ENCODE peak calls at places on chromosomes 2 and 18, in seven cellular contexts. One of them, this sample, is unnamed.

GRCh38 chr2:22904126-22904684 is 480.8 kb upstream of the KLHL29 start:
- DNase-seq in RWPE1: no peak
- DNase-seq in fibroblast of pulmonary artery: no peak
- DNase-seq in stimulated activated CD4-positive, alpha-beta T cell treated with anti-CD3 and anti-CD28 coated beads, TNF-alpha, amount 100 ng/mL, for 4 hours: no peak
- DNase-seq in activated T-helper 9 cell treated with anti-CD3 and anti-CD28 coated beads, Interleukin-2, amount 50 U/mL, for 16 hours: no peak
- DNase-seq in cardiac fibroblast: no peak
- DNase-seq in GF-D8: no peak
- DNase-seq in this sample: no peak

GRCh38 chr18:48908916-48909315 is 41.8 kb downstream of the SMAD7 start:
- DNase-seq in RWPE1: no peak
- DNase-seq in fibroblast of pulmonary artery: no peak
- DNase-seq in stimulated activated CD4-positive, alpha-beta T cell treated with anti-CD3 and anti-CD28 coated beads, TNF-alpha, amount 100 ng/mL, for 4 hours: no peak
- DNase-seq in activated T-helper 9 cell treated with anti-CD3 and anti-CD28 coated beads, Interleukin-2, amount 50 U/mL, for 16 hours: no peak
- DNase-seq in cardiac fibroblast: no peak
- DNase-seq in GF-D8: no peak
- DNase-seq in this sample: no peak

GRCh38 chr2:214215107-214215506 is 195.7 kb upstream of the VWC2L start:
- DNase-seq in RWPE1: peak; percentile 13
- DNase-seq in fibroblast of pulmonary artery: no peak
- DNase-seq in stimulated activated CD4-positive, alpha-beta T cell treated with anti-CD3 and anti-CD28 coated beads, TNF-alpha, amount 100 ng/mL, for 4 hours: no peak
- DNase-seq in activated T-helper 9 cell treated with anti-CD3 and anti-CD28 coated beads, Interleukin-2, amount 50 U/mL, for 16 hours: no peak
- DNase-seq in cardiac fibroblast: no peak
- DNase-seq in GF-D8: no peak
- DNase-seq in this sample: no peak

GRCh38 chr2:233795735-233796171 is 17.6 kb downstream of the MROH2A start:
- DNase-seq in RWPE1: no peak
- DNase-seq in fibroblast of pulmonary artery: no peak
- DNase-seq in stimulated activated CD4-positive, alpha-beta T cell treated with anti-CD3 and anti-CD28 coated beads, TNF-alpha, amount 100 ng/mL, for 4 hours: no peak
- DNase-seq in activated T-helper 9 cell treated with anti-CD3 and anti-CD28 coated beads, Interleukin-2, amount 50 U/mL, for 16 hours: no peak
- DNase-seq in cardiac fibroblast: no peak
- DNase-seq in GF-D8: no peak
- DNase-seq in this sample: no peak

GRCh38 chr18:10081477-10081876 is 167.7 kb downstream of the VAPA start:
- DNase-seq in RWPE1: no peak
- DNase-seq in fibroblast of pulmonary artery: no peak
- DNase-seq in stimulated activated CD4-positive, alpha-beta T cell treated with anti-CD3 and anti-CD28 coated beads, TNF-alpha, amount 100 ng/mL, for 4 hours: no peak
- DNase-seq in activated T-helper 9 cell treated with anti-CD3 and anti-CD28 coated beads, Interleukin-2, amount 50 U/mL, for 16 hours: no peak
- DNase-seq in cardiac fibroblast: no peak
- DNase-seq in GF-D8: no peak
- DNase-seq in this sample: peak; percentile 71

GRCh38 chr2:121819846-121820245 is 64.4 kb downstream of the TSN start:
- DNase-seq in RWPE1: no peak
- DNase-seq in fibroblast of pulmonary artery: no peak
- DNase-seq in stimulated activated CD4-positive, alpha-beta T cell treated with anti-CD3 and anti-CD28 coated beads, TNF-alpha, amount 100 ng/mL, for 4 hours: no peak
- DNase-seq in activated T-helper 9 cell treated with anti-CD3 and anti-CD28 coated beads, Interleukin-2, amount 50 U/mL, for 16 hours: no peak
- DNase-seq in cardiac fibroblast: no peak
- DNase-seq in GF-D8: no peak
- DNase-seq in this sample: no peak

GRCh38 chr2:60551241-60552095 is 2.0 kb downstream of the BCL11A start:
- DNase-seq in RWPE1: peak; percentile 34
- DNase-seq in fibroblast of pulmonary artery: peak; percentile 63
- DNase-seq in stimulated activated CD4-positive, alpha-beta T cell treated with anti-CD3 and anti-CD28 coated beads, TNF-alpha, amount 100 ng/mL, for 4 hours: no peak
- DNase-seq in activated T-helper 9 cell treated with anti-CD3 and anti-CD28 coated beads, Interleukin-2, amount 50 U/mL, for 16 hours: no peak
- DNase-seq in cardiac fibroblast: peak; percentile 28
- DNase-seq in GF-D8: peak; percentile 33
- DNase-seq in this sample: peak; percentile 32

GRCh38 chr18:69349912-69350597 is 50.6 kb upstream of the DOK6 start:
- DNase-seq in RWPE1: no peak
- DNase-seq in fibroblast of pulmonary artery: no peak
- DNase-seq in stimulated activated CD4-positive, alpha-beta T cell treated with anti-CD3 and anti-CD28 coated beads, TNF-alpha, amount 100 ng/mL, for 4 hours: no peak
- DNase-seq in activated T-helper 9 cell treated with anti-CD3 and anti-CD28 coated beads, Interleukin-2, amount 50 U/mL, for 16 hours: no peak
- DNase-seq in cardiac fibroblast: no peak
- DNase-seq in GF-D8: no peak
- DNase-seq in this sample: no peak

GRCh38 chr2:233489666-233490065 is 76.9 kb downstream of the USP40 start:
- DNase-seq in RWPE1: peak; percentile 44
- DNase-seq in fibroblast of pulmonary artery: peak; percentile 40
- DNase-seq in stimulated activated CD4-positive, alpha-beta T cell treated with anti-CD3 and anti-CD28 coated beads, TNF-alpha, amount 100 ng/mL, for 4 hours: no peak
- DNase-seq in activated T-helper 9 cell treated with anti-CD3 and anti-CD28 coated beads, Interleukin-2, amount 50 U/mL, for 16 hours: no peak
- DNase-seq in cardiac fibroblast: peak; percentile 50
- DNase-seq in GF-D8: no peak
- DNase-seq in this sample: peak; percentile 72

GRCh38 chr2:46873632-46874068 is 42.0 kb downstream of the MCFD2 start:
- DNase-seq in RWPE1: peak; percentile 97
- DNase-seq in fibroblast of pulmonary artery: peak; percentile 94
- DNase-seq in stimulated activated CD4-positive, alpha-beta T cell treated with anti-CD3 and anti-CD28 coated beads, TNF-alpha, amount 100 ng/mL, for 4 hours: no peak
- DNase-seq in activated T-helper 9 cell treated with anti-CD3 and anti-CD28 coated beads, Interleukin-2, amount 50 U/mL, for 16 hours: no peak
- DNase-seq in cardiac fibroblast: peak; percentile 97
- DNase-seq in GF-D8: no peak
- DNase-seq in this sample: peak; percentile 94

GRCh38 chr2:140376686-140377085 is 1596.5 kb upstream of the NXPH2 start:
- DNase-seq in RWPE1: no peak
- DNase-seq in fibroblast of pulmonary artery: no peak
- DNase-seq in stimulated activated CD4-positive, alpha-beta T cell treated with anti-CD3 and anti-CD28 coated beads, TNF-alpha, amount 100 ng/mL, for 4 hours: no peak
- DNase-seq in activated T-helper 9 cell treated with anti-CD3 and anti-CD28 coated beads, Interleukin-2, amount 50 U/mL, for 16 hours: no peak
- DNase-seq in cardiac fibroblast: no peak
- DNase-seq in GF-D8: no peak
- DNase-seq in this sample: no peak

GRCh38 chr2:101744832-101745231 is 47.3 kb downstream of the MAP4K4 start:
- DNase-seq in RWPE1: no peak
- DNase-seq in fibroblast of pulmonary artery: no peak
- DNase-seq in stimulated activated CD4-positive, alpha-beta T cell treated with anti-CD3 and anti-CD28 coated beads, TNF-alpha, amount 100 ng/mL, for 4 hours: no peak
- DNase-seq in activated T-helper 9 cell treated with anti-CD3 and anti-CD28 coated beads, Interleukin-2, amount 50 U/mL, for 16 hours: no peak
- DNase-seq in cardiac fibroblast: no peak
- DNase-seq in GF-D8: no peak
- DNase-seq in this sample: no peak

GRCh38 chr2:114066186-114066747 is 176.4 kb downstream of the ACTR3 start:
- DNase-seq in RWPE1: no peak
- DNase-seq in fibroblast of pulmonary artery: no peak
- DNase-seq in stimulated activated CD4-positive, alpha-beta T cell treated with anti-CD3 and anti-CD28 coated beads, TNF-alpha, amount 100 ng/mL, for 4 hours: no peak
- DNase-seq in activated T-helper 9 cell treated with anti-CD3 and anti-CD28 coated beads, Interleukin-2, amount 50 U/mL, for 16 hours: no peak
- DNase-seq in cardiac fibroblast: no peak
- DNase-seq in GF-D8: no peak
- DNase-seq in this sample: no peak

GRCh38 chr18:56221195-56222065 is 417.0 kb downstream of the TXNL1 start:
- DNase-seq in RWPE1: no peak
- DNase-seq in fibroblast of pulmonary artery: no peak
- DNase-seq in stimulated activated CD4-positive, alpha-beta T cell treated with anti-CD3 and anti-CD28 coated beads, TNF-alpha, amount 100 ng/mL, for 4 hours: no peak
- DNase-seq in activated T-helper 9 cell treated with anti-CD3 and anti-CD28 coated beads, Interleukin-2, amount 50 U/mL, for 16 hours: no peak
- DNase-seq in cardiac fibroblast: no peak
- DNase-seq in GF-D8: no peak
- DNase-seq in this sample: no peak

GRCh38 chr18:50622865-50623393 is 63.0 kb downstream of the MAPK4 start:
- DNase-seq in RWPE1: no peak
- DNase-seq in fibroblast of pulmonary artery: no peak
- DNase-seq in stimulated activated CD4-positive, alpha-beta T cell treated with anti-CD3 and anti-CD28 coated beads, TNF-alpha, amount 100 ng/mL, for 4 hours: no peak
- DNase-seq in activated T-helper 9 cell treated with anti-CD3 and anti-CD28 coated beads, Interleukin-2, amount 50 U/mL, for 16 hours: no peak
- DNase-seq in cardiac fibroblast: no peak
- DNase-seq in GF-D8: no peak
- DNase-seq in this sample: no peak

GRCh38 chr2:85524567-85524923 is 14.4 kb upstream of the MAT2A start:
- DNase-seq in RWPE1: no peak
- DNase-seq in fibroblast of pulmonary artery: no peak
- DNase-seq in stimulated activated CD4-positive, alpha-beta T cell treated with anti-CD3 and anti-CD28 coated beads, TNF-alpha, amount 100 ng/mL, for 4 hours: no peak
- DNase-seq in activated T-helper 9 cell treated with anti-CD3 and anti-CD28 coated beads, Interleukin-2, amount 50 U/mL, for 16 hours: no peak
- DNase-seq in cardiac fibroblast: no peak
- DNase-seq in GF-D8: peak; percentile 44
- DNase-seq in this sample: no peak

GRCh38 chr18:23204589-23205235 is 69.4 kb downstream of the CABLES1 start:
- DNase-seq in RWPE1: no peak
- DNase-seq in fibroblast of pulmonary artery: no peak
- DNase-seq in stimulated activated CD4-positive, alpha-beta T cell treated with anti-CD3 and anti-CD28 coated beads, TNF-alpha, amount 100 ng/mL, for 4 hours: no peak
- DNase-seq in activated T-helper 9 cell treated with anti-CD3 and anti-CD28 coated beads, Interleukin-2, amount 50 U/mL, for 16 hours: no peak
- DNase-seq in cardiac fibroblast: peak; percentile 62
- DNase-seq in GF-D8: no peak
- DNase-seq in this sample: peak; percentile 53

GRCh38 chr2:75580606-75581005 is 19.9 kb upstream of the EVA1A start:
- DNase-seq in RWPE1: no peak
- DNase-seq in fibroblast of pulmonary artery: no peak
- DNase-seq in stimulated activated CD4-positive, alpha-beta T cell treated with anti-CD3 and anti-CD28 coated beads, TNF-alpha, amount 100 ng/mL, for 4 hours: no peak
- DNase-seq in activated T-helper 9 cell treated with anti-CD3 and anti-CD28 coated beads, Interleukin-2, amount 50 U/mL, for 16 hours: no peak
- DNase-seq in cardiac fibroblast: no peak
- DNase-seq in GF-D8: no peak
- DNase-seq in this sample: no peak

GRCh38 chr2:134275058-134275862 is 21.4 kb downstream of the MGAT5 start:
- DNase-seq in RWPE1: no peak
- DNase-seq in fibroblast of pulmonary artery: no peak
- DNase-seq in stimulated activated CD4-positive, alpha-beta T cell treated with anti-CD3 and anti-CD28 coated beads, TNF-alpha, amount 100 ng/mL, for 4 hours: no peak
- DNase-seq in activated T-helper 9 cell treated with anti-CD3 and anti-CD28 coated beads, Interleukin-2, amount 50 U/mL, for 16 hours: no peak
- DNase-seq in cardiac fibroblast: no peak
- DNase-seq in GF-D8: no peak
- DNase-seq in this sample: no peak

GRCh38 chr2:229714736-229715541 is 584 bp upstream of the DNER start:
- DNase-seq in RWPE1: peak; percentile 74
- DNase-seq in fibroblast of pulmonary artery: peak; percentile 72
- DNase-seq in stimulated activated CD4-positive, alpha-beta T cell treated with anti-CD3 and anti-CD28 coated beads, TNF-alpha, amount 100 ng/mL, for 4 hours: no peak
- DNase-seq in activated T-helper 9 cell treated with anti-CD3 and anti-CD28 coated beads, Interleukin-2, amount 50 U/mL, for 16 hours: no peak
- DNase-seq in cardiac fibroblast: peak; percentile 75
- DNase-seq in GF-D8: no peak
- DNase-seq in this sample: peak; percentile 67

GRCh38 chr2:97706708-97707345 is 6.5 kb upstream of the ZAP70 start:
- DNase-seq in RWPE1: no peak
- DNase-seq in fibroblast of pulmonary artery: no peak
- DNase-seq in stimulated activated CD4-positive, alpha-beta T cell treated with anti-CD3 and anti-CD28 coated beads, TNF-alpha, amount 100 ng/mL, for 4 hours: no peak
- DNase-seq in activated T-helper 9 cell treated with anti-CD3 and anti-CD28 coated beads, Interleukin-2, amount 50 U/mL, for 16 hours: no peak
- DNase-seq in cardiac fibroblast: no peak
- DNase-seq in GF-D8: no peak
- DNase-seq in this sample: no peak

GRCh38 chr2:241868661-241869081 is 858 bp upstream of the RTP5 start:
- DNase-seq in RWPE1: no peak
- DNase-seq in fibroblast of pulmonary artery: no peak
- DNase-seq in stimulated activated CD4-positive, alpha-beta T cell treated with anti-CD3 and anti-CD28 coated beads, TNF-alpha, amount 100 ng/mL, for 4 hours: no peak
- DNase-seq in activated T-helper 9 cell treated with anti-CD3 and anti-CD28 coated beads, Interleukin-2, amount 50 U/mL, for 16 hours: no peak
- DNase-seq in cardiac fibroblast: no peak
- DNase-seq in GF-D8: no peak
- DNase-seq in this sample: no peak

This sample was measured in amniotic epithelial cell.